ENCODE peak calls at places on chromosomes 7 and 10, in five cellular contexts. One of them, this sample, is unnamed.

GRCh38 chr10:46308666-46309450 is 22.1 kb downstream of the ANTXRL start:
- DNase-seq in K562: no peak
- DNase-seq in A549: no peak
- DNase-seq in HepG2: no peak
- DNase-seq in IMR-90: no peak
- DNase-seq in this sample: no peak

GRCh38 chr10:21317902-21318301 is 207.6 kb downstream of the SKIDA1 start:
- DNase-seq in K562: no peak
- DNase-seq in A549: no peak
- DNase-seq in HepG2: no peak
- DNase-seq in IMR-90: peak
- DNase-seq in this sample: no peak

GRCh38 chr10:92839191-92840085 is 8.9 kb upstream of the EXOC6 start:
- DNase-seq in K562: peak
- DNase-seq in A549: peak
- DNase-seq in HepG2: peak
- DNase-seq in IMR-90: peak
- DNase-seq in this sample: peak

GRCh38 chr7:50356945-50357268 is 52.4 kb downstream of the IKZF1 start:
- DNase-seq in K562: no peak
- DNase-seq in A549: no peak
- DNase-seq in HepG2: no peak
- DNase-seq in IMR-90: no peak
- DNase-seq in this sample: no peak

GRCh38 chr10:126598009-126598408 is 72.5 kb downstream of the C10orf90 start:
- DNase-seq in K562: peak
- DNase-seq in A549: peak
- DNase-seq in HepG2: peak
- DNase-seq in IMR-90: peak
- DNase-seq in this sample: peak

GRCh38 chr10:5608608-5609270 is 57.7 kb downstream of the ASB13 start:
- DNase-seq in K562: no peak
- DNase-seq in A549: no peak
- DNase-seq in HepG2: no peak
- DNase-seq in IMR-90: no peak
- DNase-seq in this sample: no peak

GRCh38 chr10:5291501-5292195 is 73.1 kb upstream of the UCN3 start:
- DNase-seq in K562: peak
- DNase-seq in A549: peak
- DNase-seq in HepG2: peak
- DNase-seq in IMR-90: peak
- DNase-seq in this sample: no peak

GRCh38 chr10:99531026-99531695 is 1.6 kb upstream of the NKX2-3 start:
- DNase-seq in K562: no peak
- DNase-seq in A549: no peak
- DNase-seq in HepG2: no peak
- DNase-seq in IMR-90: no peak
- DNase-seq in this sample: peak

GRCh38 chr10:124995605-124996004 is 53.7 kb downstream of the ZRANB1 start:
- DNase-seq in K562: no peak
- DNase-seq in A549: no peak
- DNase-seq in HepG2: no peak
- DNase-seq in IMR-90: no peak
- DNase-seq in this sample: no peak
- TF ChIP-seq SMC3 in K562: no peak
- TF ChIP-seq SMC3 in A549: no peak
- TF ChIP-seq SMC3 in HepG2: no peak
- TF ChIP-seq SMC3 in IMR-90: no peak
- TF ChIP-seq SMC3 in this sample: no peak

DNA sequence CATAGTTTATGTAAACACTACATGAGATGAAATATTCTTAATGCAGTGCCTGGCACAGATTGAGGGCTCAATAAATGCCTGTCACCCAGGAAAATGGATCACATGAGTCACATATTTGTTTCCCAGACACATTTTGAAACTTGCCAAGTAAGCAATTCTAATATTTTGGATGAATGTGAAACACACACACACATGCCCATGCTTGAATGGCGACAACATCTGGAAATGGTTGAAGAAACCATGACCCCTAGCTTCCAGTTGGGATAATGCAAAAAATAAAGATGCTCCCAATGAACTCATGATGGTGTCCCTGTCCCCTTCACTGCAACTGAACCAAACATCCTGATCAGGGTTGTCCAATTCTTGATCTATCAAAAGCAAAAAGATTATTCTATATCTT is 797.3 kb downstream of the XPNPEP1 start:
- DNase-seq in K562: no peak
- DNase-seq in A549: no peak
- DNase-seq in HepG2: no peak
- DNase-seq in IMR-90: no peak
- DNase-seq in this sample: peak
- TF ChIP-seq CTCF in K562: no peak
- TF ChIP-seq CTCF in A549: no peak
- TF ChIP-seq CTCF in HepG2: no peak
- TF ChIP-seq CTCF in IMR-90: no peak
- TF ChIP-seq CTCF in this sample: peak

GRCh38 chr10:70780370-70780760 is 4.8 kb downstream of the TBATA start:
- DNase-seq in K562: no peak
- DNase-seq in A549: no peak
- DNase-seq in HepG2: no peak
- DNase-seq in IMR-90: no peak
- DNase-seq in this sample: peak

GRCh38 chr10:70779685-70780369 is 5.3 kb downstream of the TBATA start:
- DNase-seq in K562: peak
- DNase-seq in A549: no peak
- DNase-seq in HepG2: no peak
- DNase-seq in IMR-90: no peak
- DNase-seq in this sample: peak

GRCh38 chr10:70781461-70782051 is 3.6 kb downstream of the TBATA start:
- DNase-seq in K562: no peak
- DNase-seq in A549: no peak
- DNase-seq in HepG2: no peak
- DNase-seq in IMR-90: no peak
- DNase-seq in this sample: peak

GRCh38 chr10:70779088-70779487 is 6.1 kb downstream of the TBATA start:
- DNase-seq in K562: no peak
- DNase-seq in A549: no peak
- DNase-seq in HepG2: no peak
- DNase-seq in IMR-90: no peak
- DNase-seq in this sample: peak

GRCh38 chr10:70780772-70781171 is 4.4 kb downstream of the TBATA start:
- DNase-seq in K562: no peak
- DNase-seq in A549: no peak
- DNase-seq in HepG2: no peak
- DNase-seq in IMR-90: no peak
- DNase-seq in this sample: no peak
- TF ChIP-seq SMC3 in K562: no peak
- TF ChIP-seq SMC3 in A549: no peak
- TF ChIP-seq SMC3 in HepG2: no peak
- TF ChIP-seq SMC3 in IMR-90: no peak
- TF ChIP-seq SMC3 in this sample: no peak

GRCh38 chr7:26843696-26844095 is 20.7 kb downstream of the SKAP2 start:
- DNase-seq in K562: peak
- DNase-seq in A549: peak
- DNase-seq in HepG2: no peak
- DNase-seq in IMR-90: peak
- DNase-seq in this sample: no peak
- TF ChIP-seq CTCF in K562: peak
- TF ChIP-seq CTCF in A549: peak
- TF ChIP-seq CTCF in HepG2: no peak
- TF ChIP-seq CTCF in IMR-90: peak
- TF ChIP-seq CTCF in this sample: peak

GRCh38 chr7:85237721-85238120 is 50.9 kb upstream of the SEMA3D start:
- DNase-seq in K562: no peak
- DNase-seq in A549: no peak
- DNase-seq in HepG2: no peak
- DNase-seq in IMR-90: peak
- DNase-seq in this sample: no peak
- TF ChIP-seq SMC3 in K562: no peak
- TF ChIP-seq SMC3 in A549: no peak
- TF ChIP-seq SMC3 in HepG2: no peak
- TF ChIP-seq SMC3 in IMR-90: no peak
- TF ChIP-seq SMC3 in this sample: no peak

GRCh38 chr10:73401636-73402035 is 12.2 kb downstream of the ANXA7 start:
- DNase-seq in K562: no peak
- DNase-seq in A549: no peak
- DNase-seq in HepG2: no peak
- DNase-seq in IMR-90: no peak
- DNase-seq in this sample: no peak

GRCh38 chr10:73399054-73399453 is 14.8 kb downstream of the ANXA7 start:
- DNase-seq in K562: no peak
- DNase-seq in A549: no peak
- DNase-seq in HepG2: no peak
- DNase-seq in IMR-90: no peak
- DNase-seq in this sample: no peak

DNA sequence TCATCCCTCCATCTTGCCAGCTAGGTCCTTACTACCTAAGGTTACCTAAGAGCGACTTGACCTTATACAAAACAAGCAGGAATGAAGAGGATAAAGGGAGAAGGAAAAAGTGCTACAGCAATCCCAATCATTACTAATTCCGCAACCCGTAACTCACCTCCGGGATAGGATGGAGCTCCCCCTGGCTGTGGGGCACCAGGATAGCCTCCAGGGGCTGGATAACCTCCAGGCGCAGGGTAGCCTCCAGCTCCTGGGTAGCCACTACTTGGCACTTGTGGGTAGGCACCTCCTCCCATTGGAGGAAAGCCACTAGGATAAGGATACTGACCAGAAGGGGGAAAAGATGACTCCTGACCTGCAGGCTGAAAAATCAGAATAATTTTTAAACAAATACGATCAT is 15.8 kb downstream of the ANXA7 start:
- DNase-seq in K562: peak
- DNase-seq in A549: peak
- DNase-seq in HepG2: no peak
- DNase-seq in IMR-90: no peak
- DNase-seq in this sample: no peak
- TF ChIP-seq CTCF in K562: peak
- TF ChIP-seq CTCF in A549: peak
- TF ChIP-seq CTCF in HepG2: peak
- TF ChIP-seq CTCF in IMR-90: peak
- TF ChIP-seq CTCF in this sample: peak

This sample was measured in SK-N-SH.